ENCODE peak calls at places on chromosomes 2 and 18, in nine cellular contexts. F, C, E, P, Z, D, R, G and K are unnamed samples.

GRCh38 chr2:153543639-153544071 is 65.1 kb upstream of the RPRM start:
- DNase-seq in F (peak; percentile 41), C (no peak), E (no peak), P (no peak), Z (no peak), D (no peak), R (no peak), G (no peak), K (no peak)

GRCh38 chr18:25349131-25349925 is 2.6 kb downstream of the ZNF521 start:
- DNase-seq in F (peak; percentile 67), C (peak; percentile 11), E (no peak), P (peak; percentile 85), Z (peak; percentile 41), D (peak; percentile 56), R (peak; percentile 68), G (peak; percentile 40), K (peak; percentile 39)

GRCh38 chr2:188456114-188456909 is 164.6 kb downstream of the GULP1 start:
- DNase-seq in F (peak; percentile 91), C (no peak), E (no peak), P (no peak), Z (no peak), D (no peak), R (no peak), G (no peak), K (no peak)

GRCh38 chr18:31943895-31944816 is 1.2 kb upstream of the TRAPPC8 start:
- DNase-seq in F (no peak), C (no peak), E (no peak), P (no peak), Z (no peak), D (no peak), R (no peak), G (no peak), K (no peak)

GRCh38 chr2:168456526-168457176 is 579 bp downstream of the CERS6 start:
- DNase-seq in F (peak; percentile 67), C (no peak), E (no peak), P (no peak), Z (peak; percentile 62), D (no peak), R (no peak), G (peak; percentile 14), K (no peak)

GRCh38 chr2:3571284-3571683 is 3.8 kb upstream of the RPS7 start:
- DNase-seq in F (no peak), C (no peak), E (no peak), P (no peak), Z (no peak), D (no peak), R (peak; percentile 47), G (no peak), K (no peak)

GRCh38 chr2:112216158-112216557 is 38.7 kb downstream of the ZC3H8 start:
- DNase-seq in F (peak; percentile 21), C (peak; percentile 16), E (no peak), P (no peak), Z (no peak), D (peak; percentile 60), R (peak; percentile 4), G (no peak), K (peak; percentile 8)

GRCh38 chr2:134453973-134454372 is 200.1 kb downstream of the MGAT5 start:
- DNase-seq in F (no peak), C (no peak), E (no peak), P (no peak), Z (no peak), D (no peak), R (no peak), G (no peak), K (no peak)

GRCh38 chr2:190088917-190089316 is 26.4 kb upstream of the MSTN start:
- DNase-seq in F (peak; percentile 83), C (peak; percentile 67), E (no peak), P (no peak), Z (peak; percentile 78), D (peak; percentile 87), R (peak; percentile 81), G (peak; percentile 48), K (peak; percentile 65)

GRCh38 chr2:106130251-106130998 is 63.7 kb downstream of the UXS1 start:
- DNase-seq in F (peak; percentile 34), C (no peak), E (no peak), P (no peak), Z (no peak), D (no peak), R (no peak), G (no peak), K (no peak)

GRCh38 chr2:238174291-238174690 is 15.5 kb downstream of the ERFE start:
- DNase-seq in F (no peak), C (no peak), E (no peak), P (no peak), Z (no peak), D (no peak), R (no peak), G (no peak), K (no peak)

DNA sequence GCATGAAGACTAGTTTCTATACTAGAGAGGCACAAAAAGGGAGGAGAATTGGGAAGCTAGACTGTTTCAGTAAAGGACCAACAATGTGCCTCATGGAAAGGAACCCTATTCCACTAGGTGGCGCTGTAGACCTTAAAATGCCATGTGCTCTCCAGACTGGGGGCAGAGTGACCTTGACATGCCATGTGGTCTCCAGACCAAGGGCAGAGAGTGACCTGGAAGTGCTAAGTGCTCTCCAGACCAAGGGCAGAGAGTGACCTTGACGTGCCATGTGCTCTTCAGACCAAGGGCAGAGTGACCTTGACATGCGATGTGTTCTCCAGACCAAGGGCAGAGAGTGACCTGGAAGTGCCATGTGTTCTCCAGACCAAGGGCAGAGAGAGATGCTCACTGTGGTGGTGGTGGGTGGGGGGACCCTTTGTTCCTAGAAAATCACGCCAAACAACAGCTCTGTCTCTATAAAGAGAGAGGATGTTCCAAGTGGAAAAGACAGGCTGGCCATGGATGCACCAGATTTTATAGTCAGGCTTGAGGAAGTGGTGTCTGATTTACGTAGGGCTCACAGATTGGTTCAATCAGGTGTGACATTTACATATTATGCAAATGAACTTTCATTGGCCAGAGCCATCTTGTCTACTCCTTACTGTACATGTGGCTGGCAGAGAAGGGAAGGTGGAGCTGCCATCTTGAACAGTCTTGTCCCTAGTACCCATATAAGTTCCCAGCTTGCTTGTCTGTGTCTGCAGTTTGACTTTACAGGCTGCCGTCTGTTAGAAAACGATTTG is 344.0 kb upstream of the DDX18 start:
- DNase-seq in F (peak; percentile 93), C (no peak), E (no peak), P (no peak), Z (peak; percentile 64), D (no peak), R (no peak), G (peak; percentile 6), K (no peak)
- TF ChIP-seq CTCF in F (peak; percentile 94), C (peak; percentile 22), E (peak; percentile 53), P (peak; percentile 29), Z (peak; percentile 69), D (no peak), R (peak; percentile 18), G (peak; percentile 52), K (peak; percentile 50)

GRCh38 chr2:44744961-44745360 is 196.5 kb upstream of the SIX3 start:
- DNase-seq in F (no peak), C (no peak), E (no peak), P (no peak), Z (no peak), D (no peak), R (no peak), G (no peak), K (no peak)
- TF ChIP-seq CTCF in F (no peak), C (no peak), E (no peak), P (no peak), Z (no peak), D (no peak), R (no peak), G (no peak), K (no peak)

GRCh38 chr2:70460333-70460732 is 93.3 kb downstream of the TGFA start:
- DNase-seq in F (peak; percentile 78), C (no peak), E (no peak), P (peak; percentile 38), Z (no peak), D (no peak), R (no peak), G (no peak), K (no peak)
- TF ChIP-seq CTCF in F (peak; percentile 71), C (no peak), E (no peak), P (no peak), Z (no peak), D (no peak), R (no peak), G (no peak), K (no peak)

DNA sequence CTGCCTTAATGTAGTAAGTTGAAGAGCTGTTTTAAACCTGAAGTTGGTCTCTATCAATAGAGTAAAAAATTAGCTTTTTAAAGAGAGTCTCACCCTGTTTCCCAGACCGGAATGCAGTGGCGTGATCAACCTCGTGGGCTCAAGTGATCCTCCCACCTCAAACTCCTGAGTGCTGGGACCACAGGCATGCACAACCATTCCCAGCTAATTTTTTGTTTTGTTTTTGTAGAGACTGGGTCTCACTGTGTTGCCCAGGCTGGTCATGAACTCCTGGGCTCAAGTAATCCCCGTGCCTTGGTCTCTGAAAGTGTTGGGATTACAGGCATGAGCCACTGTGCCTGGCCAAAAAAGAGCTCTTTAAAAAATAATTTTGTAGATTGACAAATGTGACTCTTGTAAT is 40.3 kb downstream of the CRIM1 start:
- DNase-seq in F (no peak), C (no peak), E (no peak), P (no peak), Z (no peak), D (no peak), R (no peak), G (no peak), K (no peak)
- TF ChIP-seq CTCF in F (no peak), C (no peak), E (no peak), P (no peak), Z (no peak), D (no peak), R (no peak), G (no peak), K (no peak)

GRCh38 chr2:73780242-73780582 is 309 bp upstream of the DUSP11 start:
- DNase-seq in F (no peak), C (no peak), E (no peak), P (no peak), Z (no peak), D (no peak), R (no peak), G (no peak), K (no peak)
- TF ChIP-seq CTCF in F (no peak), C (no peak), E (peak; percentile 28), P (no peak), Z (no peak), D (no peak), R (no peak), G (peak; percentile 11), K (peak; percentile 61)

GRCh38 chr2:171874517-171874916 is 19.5 kb downstream of the SLC25A12 start:
- DNase-seq in F (no peak), C (no peak), E (no peak), P (no peak), Z (no peak), D (no peak), R (no peak), G (no peak), K (no peak)
- TF ChIP-seq CTCF in F (no peak), C (no peak), E (no peak), P (no peak), Z (no peak), D (no peak), R (no peak), G (no peak), K (no peak)

GRCh38 chr2:40256649-40257048 is 195.2 kb downstream of the SLC8A1 start:
- DNase-seq in F (peak; percentile 87), C (no peak), E (no peak), P (no peak), Z (no peak), D (no peak), R (no peak), G (no peak), K (no peak)
- TF ChIP-seq CTCF in F (peak; percentile 48), C (peak; percentile 66), E (no peak), P (peak; percentile 26), Z (peak; percentile 6), D (peak; percentile 28), R (peak; percentile 37), G (peak; percentile 17), K (peak; percentile 55)